ENCODE peak calls at places on chromosomes 3 and 15, in eight cellular contexts. S is Peyer's patch, X is right atrium auricular region, J is GM06990, B is ovary, I is transverse colon, V is cardiac muscle cell, D is tibial artery. H is an unnamed sample.

GRCh38 chr3:171481011-171481410 is 20.8 kb upstream of the TNIK start:
- DNase-seq in I (no peak), D (no peak), X (no peak), B (no peak), J (no peak), V (no peak), S (no peak), H (no peak)

GRCh38 chr3:14440531-14441239 is 38.3 kb downstream of the SLC6A6 start:
- DNase-seq in J (no peak), S (no peak), V (peak; percentile 34), X (no peak), D (no peak), B (no peak), I (no peak), H (no peak)

GRCh38 chr15:51401872-51402517 is 60.5 kb downstream of the GLDN start:
- DNase-seq in V (peak; percentile 62), X (peak; percentile 69), J (no peak), D (peak; percentile 58), B (no peak), I (peak; percentile 19), S (no peak), H (no peak)

GRCh38 chr3:123290962-123291361 is 89.2 kb downstream of the SEC22A start:
- DNase-seq in J (no peak), I (no peak), S (peak; percentile 33), V (no peak), X (no peak), D (no peak), B (no peak), H (no peak)

GRCh38 chr15:56972426-56972825 is 54.0 kb downstream of the TCF12 start:
- DNase-seq in S (no peak), B (no peak), J (no peak), X (no peak), D (no peak), V (no peak), I (no peak), H (no peak)

GRCh38 chr15:45393851-45394250 is 15.5 kb upstream of the GATM start:
- DNase-seq in S (peak; percentile 62), X (no peak), I (no peak), B (no peak), V (no peak), D (no peak), J (no peak), H (no peak)

GRCh38 chr15:95559875-95560394 is 770.6 kb upstream of the NR2F2 start:
- DNase-seq in X (peak; percentile 64), D (peak; percentile 76), I (no peak), S (no peak), J (no peak), V (peak; percentile 92), B (no peak), H (no peak)

GRCh38 chr3:50807266-50807665 is 132.5 kb downstream of the DOCK3 start:
- DNase-seq in V (no peak), X (no peak), B (no peak), J (no peak), I (no peak), D (no peak), S (no peak), H (no peak)

GRCh38 chr3:13762931-13763330 is 116.9 kb downstream of the WNT7A start:
- DNase-seq in D (no peak), B (no peak), I (no peak), X (peak; percentile 28), J (no peak), V (no peak), S (no peak), H (no peak)

GRCh38 chr3:138348950-138349739 is 766 bp downstream of the MRAS start:
- DNase-seq in J (no peak), D (no peak), B (peak; percentile 55), I (no peak), X (no peak), S (no peak), V (peak; percentile 38), H (no peak)
- H3K4me3 ChIP-seq in J (no peak overlapping the region), D (peak overlapping the region; percentile 95), B (peak overlapping the region; percentile 83), I (peak overlapping the region; percentile 63), X (peak overlapping the region; percentile 94), S (peak overlapping the region; percentile 49), V (peak overlapping the region; percentile 75), H (peak overlapping the region; percentile 55)

DNA sequence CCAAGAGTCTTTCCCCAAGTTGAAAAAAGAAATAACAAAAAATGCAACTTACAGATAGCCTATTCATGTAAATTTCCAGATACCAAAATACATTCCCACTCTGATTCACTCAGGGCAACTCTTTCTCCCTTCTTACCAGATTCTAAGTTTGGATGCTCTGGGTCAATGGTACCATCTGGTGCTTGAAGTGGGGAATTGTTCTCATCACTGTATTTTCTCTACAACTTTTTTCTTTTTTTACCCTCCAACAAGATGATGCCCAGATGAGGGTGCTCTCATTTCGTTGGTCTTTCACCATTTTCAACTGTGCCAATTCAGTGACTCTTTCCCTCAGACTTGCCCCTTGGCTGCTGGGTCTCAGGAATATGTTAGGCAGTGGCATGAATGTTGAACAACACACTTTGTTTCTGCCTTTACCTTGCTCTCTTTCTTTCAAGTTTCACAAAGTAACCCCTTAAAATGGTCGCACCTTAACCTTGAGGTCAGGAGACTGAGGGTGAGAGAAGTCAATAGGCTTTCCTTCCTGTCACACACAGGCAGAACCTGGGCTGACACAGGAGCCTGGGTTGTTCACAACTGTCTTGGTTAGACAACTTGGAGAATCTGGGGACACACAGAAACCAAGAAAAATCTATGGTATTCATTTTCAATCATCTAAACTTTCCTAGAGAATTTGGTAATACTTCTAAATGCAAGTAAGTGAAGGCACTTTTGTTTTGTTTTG is 330.7 kb upstream of the SLCO3A1 start:
- DNase-seq in J (no peak), B (no peak), X (no peak), D (no peak), V (peak; percentile 43), S (no peak), I (no peak), H (no peak)
- TF ChIP-seq CTCF in J (no peak), B (no peak), X (peak; percentile 58), D (no peak), V (no peak), S (peak; percentile 15), I (peak; percentile 15), H (peak; percentile 43)

GRCh38 chr3:27641271-27641670 is 80.9 kb downstream of the EOMES start:
- DNase-seq in D (no peak), I (no peak), S (no peak), J (no peak), B (no peak), V (no peak), X (no peak), H (no peak)

GRCh38 chr3:27637346-27638000 is 84.7 kb downstream of the EOMES start:
- DNase-seq in B (no peak), J (no peak), X (no peak), I (no peak), D (peak; percentile 30), S (no peak), V (no peak), H (no peak)

GRCh38 chr3:27641888-27642601 is 80.1 kb downstream of the EOMES start:
- DNase-seq in J (no peak), B (no peak), S (peak; percentile 79), X (no peak), D (no peak), I (no peak), V (no peak), H (no peak)

GRCh38 chr3:27639271-27639670 is 82.9 kb downstream of the EOMES start:
- DNase-seq in D (no peak), I (no peak), B (no peak), V (no peak), X (no peak), J (no peak), S (no peak), H (no peak)

GRCh38 chr3:27638604-27639003 is 83.5 kb downstream of the EOMES start:
- DNase-seq in J (no peak), V (no peak), I (no peak), X (no peak), D (no peak), S (no peak), B (no peak), H (no peak)
- H3K4me3 ChIP-seq in J (no peak overlapping the region), V (no peak overlapping the region), I (no peak overlapping the region), X (no peak overlapping the region), D (no peak overlapping the region), S (no peak overlapping the region), B (no peak overlapping the region), H (no peak overlapping the region)

GRCh38 chr15:74788042-74788715 is 6.3 kb downstream of the CSK start:
- DNase-seq in V (no peak), X (no peak), B (no peak), S (no peak), I (no peak), J (no peak), D (no peak), H (no peak)
- TF ChIP-seq CTCF in V (no peak), X (no peak), B (no peak), S (no peak), I (no peak), J (no peak), D (no peak), H (no peak)

GRCh38 chr3:57080171-57080570 is 19.7 kb downstream of the SPATA12 start:
- DNase-seq in X (no peak), S (no peak), D (no peak), I (no peak), J (no peak), B (no peak), V (no peak), H (no peak)
- H3K4me3 ChIP-seq in X (no peak overlapping the region), S (no peak overlapping the region), D (no peak overlapping the region), I (no peak overlapping the region), J (no peak overlapping the region), B (no peak overlapping the region), V (no peak overlapping the region), H (no peak overlapping the region)

GRCh38 chr3:186219211-186219638 is 110.3 kb upstream of the ETV5 start:
- DNase-seq in D (no peak), I (no peak), V (no peak), S (no peak), X (peak; percentile 59), B (no peak), J (no peak), H (no peak)
- TF ChIP-seq CTCF in D (no peak), I (no peak), V (no peak), S (no peak), X (peak; percentile 49), B (no peak), J (no peak), H (no peak)

DNA sequence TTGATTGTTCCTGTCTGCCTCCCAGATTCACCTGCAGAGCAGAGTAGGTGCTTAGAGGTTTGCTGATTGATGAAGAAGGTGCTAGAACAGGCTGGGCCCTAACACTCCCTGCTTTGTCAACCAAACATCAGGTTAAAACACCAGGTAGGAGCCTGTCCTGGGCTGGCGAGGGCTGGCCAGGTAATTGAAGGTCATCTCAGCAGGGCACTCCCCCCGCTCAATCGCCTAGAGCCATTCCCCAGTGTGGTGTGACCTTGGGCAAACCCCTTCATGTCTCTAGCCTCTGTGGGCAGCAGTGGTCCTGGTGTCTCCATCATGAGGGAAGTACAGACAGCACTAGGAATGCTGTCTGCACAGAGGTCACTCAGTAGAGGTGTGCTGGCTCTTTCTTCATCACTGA is 88.3 kb downstream of the KLF15 start:
- DNase-seq in X (no peak), B (no peak), D (no peak), V (no peak), J (no peak), S (no peak), I (no peak), H (no peak)
- H3K4me3 ChIP-seq in X (no peak overlapping the region), B (no peak overlapping the region), D (no peak overlapping the region), V (no peak overlapping the region), J (no peak overlapping the region), S (no peak overlapping the region), I (no peak overlapping the region), H (no peak overlapping the region)

GRCh38 chr3:131526801-131527347 is 24.1 kb upstream of the MRPL3 start:
- DNase-seq in V (peak; percentile 85), I (no peak), D (no peak), X (no peak), S (peak; percentile 45), B (peak; percentile 26), J (peak; percentile 26), H (no peak)
- TF ChIP-seq CTCF in V (peak; percentile 71), I (peak; percentile 16), D (no peak), X (peak; percentile 59), S (no peak), B (no peak), J (no peak), H (no peak)

H was measured in LNCaP clone FGC.